ENCODE peak calls at places on chromosomes 5 and 9, in nine cellular contexts. W is activated CD4-positive, alpha-beta T cell treated with anti-CD3 and anti-CD28 coated beads, Interleukin-2, amount 50 U/mL, for 1 hour; O is AG09309; Q is NAMALWA; L is osteocyte; K is HTR-8/SVneo; J is Right ventricle myocardium superior; H is posterior cingulate gyrus; G is MM.1S. E is an unnamed sample.

GRCh38 chr5:174624754-174625506 is 99.5 kb upstream of the MSX2 start:
- DNase-seq in W (no peak), O (no peak), Q (no peak), L (no peak), K (no peak), J (no peak), H (no peak), G (no peak), E (no peak)

GRCh38 chr5:125882061-125882460 is 541.1 kb upstream of the GRAMD2B start:
- DNase-seq in W (no peak), O (no peak), Q (no peak), L (no peak), K (no peak), J (no peak), H (no peak), G (no peak), E (no peak)

GRCh38 chr9:4211806-4212205 is 88.1 kb downstream of the GLIS3 start:
- DNase-seq in W (no peak), O (no peak), Q (no peak), L (no peak), K (no peak), J (no peak), H (no peak), G (no peak), E (no peak)

GRCh38 chr5:14250094-14250777 is 107.1 kb downstream of the TRIO start:
- DNase-seq in W (no peak), O (no peak), Q (peak), L (no peak), K (no peak), J (peak), H (peak), G (no peak), E (no peak)

GRCh38 chr9:90799271-90799860 is 2.3 kb upstream of the SYK start:
- DNase-seq in W (no peak), O (no peak), Q (no peak), L (no peak), K (no peak), J (no peak), H (no peak), G (no peak), E (no peak)

GRCh38 chr9:104279535-104280215 is 185.6 kb downstream of the SMC2 start:
- DNase-seq in W (no peak), O (no peak), Q (no peak), L (no peak), K (peak), J (no peak), H (no peak), G (no peak), E (no peak)

GRCh38 chr9:110545705-110546104 is 33.8 kb downstream of the SVEP1 start:
- DNase-seq in W (no peak), O (no peak), Q (no peak), L (no peak), K (no peak), J (no peak), H (no peak), G (no peak), E (no peak)

GRCh38 chr9:94909250-94909894 is 182.9 kb downstream of the AOPEP start:
- DNase-seq in W (no peak), O (no peak), Q (no peak), L (no peak), K (no peak), J (no peak), H (no peak), G (no peak), E (no peak)

GRCh38 chr9:93391898-93392297 is 59.6 kb upstream of the FAM120A start:
- DNase-seq in W (no peak), O (no peak), Q (no peak), L (no peak), K (no peak), J (no peak), H (no peak), G (no peak), E (no peak)

GRCh38 chr5:150658121-150658520 is 2.9 kb upstream of the MYOZ3 start:
- DNase-seq in W (no peak), O (no peak), Q (no peak), L (no peak), K (no peak), J (no peak), H (no peak), G (no peak), E (no peak)

GRCh38 chr9:137956688-137957385 is 79.3 kb downstream of the CACNA1B start:
- DNase-seq in W (no peak), O (no peak), Q (no peak), L (peak), K (no peak), J (no peak), H (no peak), G (no peak), E (peak)

GRCh38 chr5:157460921-157461792 is 1.1 kb downstream of the NIPAL4 start:
- DNase-seq in W (no peak), O (no peak), Q (no peak), L (no peak), K (no peak), J (no peak), H (no peak), G (no peak), E (no peak)

GRCh38 chr5:121870489-121870888 is 18.8 kb downstream of the FTMT start:
- DNase-seq in W (no peak), O (no peak), Q (peak), L (no peak), K (no peak), J (no peak), H (no peak), G (no peak), E (no peak)

GRCh38 chr5:66897355-66897754 is 299.2 kb downstream of the CD180 start:
- DNase-seq in W (no peak), O (no peak), Q (no peak), L (no peak), K (no peak), J (no peak), H (no peak), G (no peak), E (no peak)

GRCh38 chr5:145833616-145834200 is 1.4 kb downstream of the PRELID2 start:
- DNase-seq in W (no peak), O (no peak), Q (no peak), L (no peak), K (no peak), J (no peak), H (no peak), G (no peak), E (no peak)

GRCh38 chr5:127950707-127951356 is 132.7 kb upstream of the SLC12A2 start:
- DNase-seq in W (no peak), O (no peak), Q (no peak), L (no peak), K (peak), J (no peak), H (no peak), G (no peak), E (no peak)

GRCh38 chr9:85212887-85213286 is 528.9 kb downstream of the AGTPBP1 start:
- DNase-seq in W (no peak), O (peak), Q (no peak), L (no peak), K (no peak), J (no peak), H (no peak), G (no peak), E (no peak)

GRCh38 chr5:59328801-59329296 is 564.7 kb downstream of the PDE4D start:
- DNase-seq in W (no peak), O (no peak), Q (no peak), L (no peak), K (peak), J (peak), H (no peak), G (no peak), E (no peak)

GRCh38 chr5:22928821-22929482 is 75.8 kb upstream of the CDH12 start:
- DNase-seq in W (no peak), O (no peak), Q (no peak), L (no peak), K (no peak), J (no peak), H (no peak), G (no peak), E (no peak)

GRCh38 chr9:119332522-119332921 is 36.7 kb downstream of the BRINP1 start:
- DNase-seq in W (no peak), O (no peak), Q (no peak), L (no peak), K (no peak), J (no peak), H (no peak), G (no peak), E (no peak)

GRCh38 chr5:33319151-33319550 is 121.6 kb upstream of the TARS1 start:
- DNase-seq in W (no peak), O (no peak), Q (no peak), L (no peak), K (no peak), J (no peak), H (no peak), G (no peak), E (no peak)

GRCh38 chr9:122121391-122121790 is 28.3 kb upstream of the TTLL11 start:
- DNase-seq in W (no peak), O (no peak), Q (no peak), L (no peak), K (no peak), J (no peak), H (no peak), G (no peak), E (no peak)